ENCODE peak calls at places on chromosomes 6 and 20, in four cellular contexts. T is K562, L is GM12878, K is HepG2. F is an unnamed sample.

GRCh38 chr6:19860235-19860877 is 23.2 kb downstream of the ID4 start:
- DNase-seq in K (no peak), T (no peak), L (no peak), F (no peak)

GRCh38 chr20:32811886-32812285 is 7.9 kb upstream of the MAPRE1 start:
- DNase-seq in L (no peak), K (no peak), T (no peak), F (no peak)

GRCh38 chr6:125789576-125790402 is 971 bp upstream of the NCOA7 start:
- DNase-seq in K (peak), L (no peak), T (peak), F (peak)

GRCh38 chr6:3346476-3346875 is 87.7 kb downstream of the PSMG4 start:
- DNase-seq in L (no peak), K (no peak), T (no peak), F (no peak)

GRCh38 chr6:24929255-24929654 is 6.5 kb downstream of the RIPOR2 start:
- DNase-seq in L (no peak), K (no peak), T (no peak), F (no peak)

GRCh38 chr6:161139766-161140553 is 133.9 kb downstream of the AGPAT4 start:
- DNase-seq in L (no peak), K (no peak), T (peak), F (no peak)

GRCh38 chr6:37653229-37653628 is 44.5 kb downstream of the MDGA1 start:
- DNase-seq in L (no peak), K (no peak), T (no peak), F (no peak)

GRCh38 chr6:107106165-107106564 is 9.2 kb downstream of the BEND3 start:
- DNase-seq in K (no peak), L (no peak), T (no peak), F (no peak)

GRCh38 chr6:36769161-36769675 is 70.0 kb downstream of the CPNE5 start:
- DNase-seq in T (no peak), K (no peak), L (no peak), F (no peak)

GRCh38 chr6:37010402-37010892 is 5.0 kb downstream of the FGD2 start:
- DNase-seq in L (no peak), K (no peak), T (no peak), F (no peak)

GRCh38 chr20:60583741-60584140 is 625.5 kb downstream of the CDH26 start:
- DNase-seq in K (no peak), L (no peak), T (no peak), F (no peak)

GRCh38 chr6:9028086-9028485 is 592.7 kb upstream of the SLC35B3 start:
- DNase-seq in T (no peak), L (no peak), K (no peak), F (no peak)

GRCh38 chr20:43973231-43973630 is 58.6 kb downstream of the TOX2 start:
- DNase-seq in L (no peak), K (no peak), T (no peak), F (no peak)

GRCh38 chr6:153003294-153003645 is 761 bp upstream of the MTRF1L start:
- DNase-seq in T (peak), L (no peak), K (peak), F (no peak)

GRCh38 chr6:141464490-141464889 is 668.2 kb upstream of the GJE1 start:
- DNase-seq in L (no peak), T (no peak), K (no peak), F (no peak)

GRCh38 chr6:25652007-25652515 is at the start of gene SCGN:
- DNase-seq in K (peak), T (peak), L (no peak), F (peak)

GRCh38 chr6:40889137-40889832 is 149.7 kb downstream of the UNC5CL start:
- DNase-seq in K (no peak), L (no peak), T (no peak), F (no peak)

GRCh38 chr6:136914947-136915346 is 7.2 kb upstream of the SLC35D3 start:
- DNase-seq in T (no peak), K (no peak), L (no peak), F (no peak)

GRCh38 chr6:154164397-154164796 is 125.4 kb downstream of the OPRM1 start:
- DNase-seq in K (no peak), L (no peak), T (no peak), F (no peak)

GRCh38 chr6:46138281-46138680 is 8.5 kb downstream of the ENPP4 start:
- DNase-seq in K (no peak), T (no peak), L (no peak), F (no peak)

GRCh38 chr6:152572395-152573061 is 64.6 kb downstream of the SYNE1 start:
- DNase-seq in T (no peak), K (no peak), L (no peak), F (no peak)

GRCh38 chr6:166950443-166950821 is 5.9 kb downstream of the RNASET2 start:
- DNase-seq in K (no peak), T (no peak), L (no peak), F (no peak)

GRCh38 chr6:118705799-118706481 is 54.5 kb upstream of the CEP85L start:
- DNase-seq in K (no peak), L (peak), T (peak), F (no peak)

GRCh38 chr6:73234732-73235131 is 9.4 kb upstream of the KHDC1L start:
- DNase-seq in L (no peak), T (no peak), K (no peak), F (no peak)

GRCh38 chr6:157198425-157199279 is 124.7 kb downstream of the TMEM242 start:
- DNase-seq in K (no peak), T (no peak), L (no peak), F (no peak)

GRCh38 chr20:31274441-31274840 is 17.0 kb downstream of the DEFB115 start:
- DNase-seq in K (no peak), T (no peak), L (no peak), F (no peak)

GRCh38 chr6:64330694-64331309 is 695.2 kb downstream of the PHF3 start:
- DNase-seq in L (peak), K (peak), T (no peak), F (peak)

GRCh38 chr6:151186276-151186675 is 53.5 kb upstream of the AKAP12 start:
- DNase-seq in T (no peak), L (no peak), K (no peak), F (no peak)

GRCh38 chr20:5606347-5606746 is 143.9 kb upstream of the SHLD1 start:
- DNase-seq in L (no peak), T (no peak), K (no peak), F (no peak)

GRCh38 chr6:83815631-83816030 is 37.5 kb upstream of the RIPPLY2 start:
- DNase-seq in T (no peak), K (no peak), L (no peak), F (no peak)

GRCh38 chr6:105057160-105057559 is 100.3 kb downstream of the LIN28B start:
- DNase-seq in L (no peak), K (no peak), T (no peak), F (no peak)

GRCh38 chr6:40543776-40544175 is 43.4 kb downstream of the LRFN2 start:
- DNase-seq in K (no peak), T (no peak), L (no peak), F (no peak)

GRCh38 chr6:96499781-96500180 is 21.8 kb upstream of the UFL1 start:
- DNase-seq in T (no peak), K (no peak), L (no peak), F (no peak)

GRCh38 chr6:126063512-126064146 is 77.3 kb downstream of the TRMT11 start:
- DNase-seq in K (no peak), T (no peak), L (no peak), F (peak)

GRCh38 chr6:126662966-126663365 is 323.1 kb downstream of the CENPW start:
- DNase-seq in L (no peak), K (no peak), T (no peak), F (no peak)

GRCh38 chr6:139943391-139943790 is 568.9 kb upstream of the CITED2 start:
- DNase-seq in K (peak), T (no peak), L (no peak), F (no peak)

GRCh38 chr6:89254569-89254968 is 37.4 kb upstream of the GABRR1 start:
- DNase-seq in K (no peak), L (no peak), T (no peak), F (no peak)
- TF ChIP-seq FOXK2 in K (no peak), L (no peak), T (no peak), F (no peak)

GRCh38 chr6:129699661-129700060 is 10.3 kb downstream of the ARHGAP18 start:
- DNase-seq in T (peak), K (no peak), L (no peak), F (no peak)
- TF ChIP-seq FOXK2 in T (no peak), K (no peak), L (no peak), F (no peak)

GRCh38 chr6:56058636-56059035 is 183.2 kb upstream of the BMP5 start:
- DNase-seq in L (no peak), K (no peak), T (no peak), F (no peak)

GRCh38 chr6:56065408-56065807 is 182.0 kb downstream of the COL21A1 start:
- DNase-seq in L (no peak), T (no peak), K (no peak), F (no peak)

DNA sequence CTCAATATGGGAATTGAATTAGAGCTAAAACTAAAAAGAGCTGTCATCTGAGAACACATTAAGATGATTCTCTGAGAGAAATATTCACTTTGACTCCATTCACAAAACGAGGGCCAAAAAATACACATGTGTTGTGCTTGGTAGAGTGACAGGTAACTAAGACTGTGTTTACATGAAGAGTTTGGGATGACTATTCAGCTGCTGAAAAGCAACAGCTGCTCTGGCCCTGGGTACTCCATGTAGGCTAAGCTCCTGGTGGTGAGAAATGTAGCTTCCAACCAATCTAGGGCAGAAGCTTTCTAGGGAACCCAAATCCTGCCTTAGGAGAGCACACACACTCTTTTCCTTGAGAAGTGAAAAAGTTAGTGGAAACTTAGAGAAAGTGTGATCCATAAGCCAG is 184.5 kb downstream of the COL21A1 start:
- DNase-seq in T (no peak), L (no peak), K (no peak), F (no peak)
- TF ChIP-seq FOXK2 in T (no peak), L (no peak), K (no peak), F (no peak)

GRCh38 chr20:19802492-19803158 is 44.6 kb downstream of the RIN2 start:
- DNase-seq in T (no peak), L (no peak), K (peak), F (no peak)
- TF ChIP-seq FOXK2 in T (no peak), L (no peak), K (no peak), F (no peak)

DNA sequence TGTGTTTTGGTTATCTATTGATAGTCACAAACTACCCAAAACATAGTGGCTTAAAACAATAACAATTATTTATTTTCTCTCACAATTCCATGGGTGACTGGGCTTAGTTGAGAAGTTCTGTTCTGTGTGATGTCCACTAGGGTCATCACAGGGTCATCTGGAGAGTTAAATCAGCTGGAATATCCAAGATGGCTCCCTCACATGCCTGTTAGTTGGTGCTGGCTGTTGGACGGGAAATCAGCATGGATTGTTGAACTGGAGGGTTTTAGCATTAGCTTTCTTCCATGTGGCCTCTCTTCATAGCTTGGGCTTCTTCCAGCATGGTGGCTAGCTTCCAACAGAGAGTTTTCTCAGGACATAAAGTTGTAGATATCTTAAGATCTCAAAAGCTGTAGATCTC is 19.5 kb downstream of the MARCKS start:
- DNase-seq in T (no peak), K (no peak), L (no peak), F (no peak)
- TF ChIP-seq FOXK2 in T (no peak), K (no peak), L (no peak), F (no peak)

DNA sequence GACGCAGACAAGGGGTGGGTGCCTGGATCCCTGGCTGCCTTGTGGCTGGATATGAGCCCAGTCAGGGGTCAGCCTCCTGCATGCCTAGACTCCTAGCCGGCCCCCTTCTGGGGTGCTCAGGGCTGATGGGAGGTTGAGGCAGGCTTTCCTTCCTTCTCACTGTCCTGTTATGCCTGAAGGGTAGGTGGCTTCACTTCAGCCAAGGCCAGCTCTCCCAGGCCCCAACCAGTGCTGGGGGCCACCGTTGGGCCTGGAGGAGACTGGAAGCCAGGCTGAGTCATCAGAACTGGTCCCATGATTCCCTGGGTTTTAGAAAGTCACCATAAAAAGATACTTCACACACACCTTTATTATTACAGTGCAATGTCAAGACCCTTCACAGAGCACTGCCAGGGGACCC is 2.9 kb upstream of the POU5F1 start:
- DNase-seq in K (no peak), L (no peak), T (no peak), F (no peak)
- TF ChIP-seq FOXK2 in K (no peak), L (no peak), T (no peak), F (no peak)

DNA sequence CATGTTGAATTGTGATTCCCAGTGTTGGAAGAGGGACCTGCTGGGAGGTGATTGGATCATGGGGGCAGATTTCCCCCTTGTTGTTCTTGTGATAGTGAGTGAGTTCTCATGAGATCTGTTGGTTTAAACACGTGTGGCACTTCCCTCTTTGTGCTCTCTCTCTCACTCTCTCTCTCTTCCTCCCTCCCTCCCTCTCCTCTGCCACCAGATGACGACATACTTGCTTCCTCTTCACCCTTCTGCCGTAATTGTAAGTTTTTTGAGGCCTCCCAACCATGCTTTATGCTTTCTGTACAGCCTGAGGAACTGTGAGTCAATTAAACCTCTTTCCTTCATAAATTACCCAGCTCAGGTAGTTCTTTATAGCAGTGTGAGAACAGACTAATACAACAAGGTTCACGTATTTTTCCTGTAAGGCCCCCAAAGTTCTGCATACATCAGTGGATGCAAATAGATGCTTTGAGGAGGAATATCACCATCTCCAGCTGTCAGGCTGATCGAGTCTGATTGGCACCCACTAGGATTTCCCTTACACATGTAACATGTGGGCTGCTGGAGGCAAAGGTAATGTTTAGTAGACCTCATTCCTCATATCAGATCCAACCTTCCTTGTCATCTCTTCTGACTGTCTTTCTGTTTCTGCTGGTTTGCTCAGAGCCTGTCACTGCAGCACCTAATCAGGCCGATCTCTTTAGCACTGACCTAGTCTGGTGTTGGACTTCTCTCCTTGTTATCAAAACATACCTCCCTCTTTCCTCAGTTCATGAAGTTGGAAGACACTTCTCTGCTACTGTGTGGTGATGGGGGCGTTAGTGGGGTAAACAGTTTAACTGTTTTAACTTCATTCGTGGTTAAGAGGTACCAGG is 54.3 kb upstream of the BACH2 start:
- DNase-seq in L (no peak), K (no peak), T (peak), F (no peak)
- TF ChIP-seq FOXK2 in L (no peak), K (no peak), T (peak), F (no peak)

DNA sequence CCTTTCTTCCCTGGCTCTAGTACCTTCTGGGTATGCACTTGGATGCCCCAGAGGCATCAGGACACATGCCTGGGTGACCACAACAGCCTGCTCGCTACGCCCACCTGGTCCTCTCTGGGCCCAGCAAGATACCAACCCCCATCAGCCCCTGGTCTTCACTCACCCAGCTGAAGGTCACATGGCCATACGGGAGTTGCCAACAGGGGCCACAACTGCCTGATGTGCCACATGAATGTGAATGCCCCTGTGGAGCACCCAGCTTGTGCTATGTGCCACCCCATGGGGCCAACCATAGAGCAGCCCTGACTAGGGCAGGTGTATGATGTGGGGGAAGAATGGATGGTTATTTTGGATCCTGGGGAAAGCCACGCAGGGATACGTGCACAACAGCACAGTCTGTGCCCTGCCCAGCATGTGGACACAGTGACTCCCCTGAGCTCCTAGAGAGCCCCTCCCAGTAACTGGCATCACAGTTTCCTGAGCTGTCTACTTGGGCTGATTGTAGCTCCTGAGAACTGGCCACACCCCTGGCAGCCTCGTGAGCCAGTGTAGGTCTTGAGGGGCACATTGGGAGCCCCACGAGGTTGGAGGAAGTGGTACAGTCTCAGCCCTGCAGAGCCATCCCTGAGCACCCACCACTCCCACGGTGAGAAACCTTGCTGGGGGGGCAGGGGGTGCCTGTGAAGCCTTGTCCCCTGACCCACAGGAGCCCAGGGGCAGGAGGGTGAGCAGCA is 10.5 kb upstream of the PCMTD2 start:
- DNase-seq in K (no peak), L (no peak), T (no peak), F (no peak)
- TF ChIP-seq FOXK2 in K (no peak), L (no peak), T (no peak), F (no peak)

GRCh38 chr20:40960521-40960956 is 68.1 kb upstream of the TOP1 start:
- DNase-seq in L (no peak), K (no peak), T (no peak), F (no peak)
- TF ChIP-seq FOXK2 in L (no peak), K (no peak), T (no peak), F (no peak)

F was measured in HEK293T.